ENCODE peak calls at places on chromosomes 13 and 19, in ten cellular contexts. One of them, this sample, is unnamed.

GRCh38 chr19:37551123-37551993 is 43.2 kb downstream of the ZNF571 start:
- DNase-seq in stomach: no peak
- DNase-seq in ovary: no peak
- DNase-seq in LNCaP clone FGC: no peak
- DNase-seq in GM23338: peak; percentile 58
- DNase-seq in right lobe of liver: peak; percentile 57
- DNase-seq in effector memory CD4-positive, alpha-beta T cell: peak; percentile 11
- DNase-seq in Peyer's patch: peak; percentile 64
- DNase-seq in cardiac fibroblast: peak; percentile 76
- DNase-seq in astrocyte of the spinal cord: peak; percentile 70
- DNase-seq in this sample: peak; percentile 75

GRCh38 chr13:82717249-82717648 is 1165.0 kb downstream of the SLITRK1 start:
- DNase-seq in stomach: no peak
- DNase-seq in ovary: no peak
- DNase-seq in LNCaP clone FGC: no peak
- DNase-seq in GM23338: no peak
- DNase-seq in right lobe of liver: no peak
- DNase-seq in effector memory CD4-positive, alpha-beta T cell: no peak
- DNase-seq in Peyer's patch: no peak
- DNase-seq in cardiac fibroblast: peak; percentile 50
- DNase-seq in astrocyte of the spinal cord: peak; percentile 63
- DNase-seq in this sample: no peak

GRCh38 chr19:10362259-10362658 is 18.1 kb downstream of the TYK2 start:
- DNase-seq in stomach: no peak
- DNase-seq in ovary: no peak
- DNase-seq in LNCaP clone FGC: no peak
- DNase-seq in GM23338: no peak
- DNase-seq in right lobe of liver: no peak
- DNase-seq in effector memory CD4-positive, alpha-beta T cell: no peak
- DNase-seq in Peyer's patch: no peak
- DNase-seq in cardiac fibroblast: no peak
- DNase-seq in astrocyte of the spinal cord: no peak
- DNase-seq in this sample: no peak

GRCh38 chr13:36819811-36820140 is 754 bp downstream of the RFXAP start:
- DNase-seq in stomach: no peak
- DNase-seq in ovary: no peak
- DNase-seq in LNCaP clone FGC: no peak
- DNase-seq in GM23338: peak; percentile 65
- DNase-seq in right lobe of liver: no peak
- DNase-seq in effector memory CD4-positive, alpha-beta T cell: peak; percentile 2
- DNase-seq in Peyer's patch: no peak
- DNase-seq in cardiac fibroblast: peak; percentile 38
- DNase-seq in astrocyte of the spinal cord: peak; percentile 26
- DNase-seq in this sample: no peak

GRCh38 chr19:39704181-39705044 is at the start of gene LGALS14:
- DNase-seq in stomach: no peak
- DNase-seq in ovary: no peak
- DNase-seq in LNCaP clone FGC: no peak
- DNase-seq in GM23338: no peak
- DNase-seq in right lobe of liver: no peak
- DNase-seq in effector memory CD4-positive, alpha-beta T cell: no peak
- DNase-seq in Peyer's patch: no peak
- DNase-seq in cardiac fibroblast: no peak
- DNase-seq in astrocyte of the spinal cord: no peak
- DNase-seq in this sample: no peak

GRCh38 chr19:38692458-38693379 is 45.3 kb downstream of the ACTN4 start:
- DNase-seq in stomach: no peak
- DNase-seq in ovary: no peak
- DNase-seq in LNCaP clone FGC: no peak
- DNase-seq in GM23338: peak; percentile 67
- DNase-seq in right lobe of liver: no peak
- DNase-seq in effector memory CD4-positive, alpha-beta T cell: no peak
- DNase-seq in Peyer's patch: no peak
- DNase-seq in cardiac fibroblast: no peak
- DNase-seq in astrocyte of the spinal cord: no peak
- DNase-seq in this sample: peak; percentile 40

GRCh38 chr19:30674656-30675055 is 302.5 kb downstream of the ZNF536 start:
- DNase-seq in stomach: no peak
- DNase-seq in ovary: no peak
- DNase-seq in LNCaP clone FGC: no peak
- DNase-seq in GM23338: no peak
- DNase-seq in right lobe of liver: no peak
- DNase-seq in effector memory CD4-positive, alpha-beta T cell: no peak
- DNase-seq in Peyer's patch: no peak
- DNase-seq in cardiac fibroblast: no peak
- DNase-seq in astrocyte of the spinal cord: no peak
- DNase-seq in this sample: no peak

GRCh38 chr19:6753178-6754031 is 13.8 kb downstream of the SH2D3A start:
- DNase-seq in stomach: peak; percentile 87
- DNase-seq in ovary: peak; percentile 89
- DNase-seq in LNCaP clone FGC: no peak
- DNase-seq in GM23338: peak; percentile 99
- DNase-seq in right lobe of liver: peak; percentile 94
- DNase-seq in effector memory CD4-positive, alpha-beta T cell: peak; percentile 69
- DNase-seq in Peyer's patch: peak; percentile 93
- DNase-seq in cardiac fibroblast: peak; percentile 73
- DNase-seq in astrocyte of the spinal cord: peak; percentile 46
- DNase-seq in this sample: peak; percentile 92

GRCh38 chr19:45581576-45581975 is 3.0 kb downstream of the OPA3 start:
- DNase-seq in stomach: no peak
- DNase-seq in ovary: no peak
- DNase-seq in LNCaP clone FGC: no peak
- DNase-seq in GM23338: no peak
- DNase-seq in right lobe of liver: no peak
- DNase-seq in effector memory CD4-positive, alpha-beta T cell: no peak
- DNase-seq in Peyer's patch: no peak
- DNase-seq in cardiac fibroblast: no peak
- DNase-seq in astrocyte of the spinal cord: no peak
- DNase-seq in this sample: no peak

GRCh38 chr13:94967183-94968039 is 255.1 kb upstream of the SOX21 start:
- DNase-seq in stomach: peak; percentile 29
- DNase-seq in ovary: peak; percentile 24
- DNase-seq in LNCaP clone FGC: no peak
- DNase-seq in GM23338: peak; percentile 74
- DNase-seq in right lobe of liver: no peak
- DNase-seq in effector memory CD4-positive, alpha-beta T cell: no peak
- DNase-seq in Peyer's patch: peak; percentile 49
- DNase-seq in cardiac fibroblast: no peak
- DNase-seq in astrocyte of the spinal cord: peak; percentile 27
- DNase-seq in this sample: no peak

GRCh38 chr19:934197-934840 is 8.5 kb downstream of the ARID3A start:
- DNase-seq in stomach: no peak
- DNase-seq in ovary: peak; percentile 33
- DNase-seq in LNCaP clone FGC: no peak
- DNase-seq in GM23338: no peak
- DNase-seq in right lobe of liver: no peak
- DNase-seq in effector memory CD4-positive, alpha-beta T cell: no peak
- DNase-seq in Peyer's patch: no peak
- DNase-seq in cardiac fibroblast: no peak
- DNase-seq in astrocyte of the spinal cord: no peak
- DNase-seq in this sample: no peak

GRCh38 chr13:39132286-39132685 is 94.0 kb downstream of the NHLRC3 start:
- DNase-seq in stomach: no peak
- DNase-seq in ovary: no peak
- DNase-seq in LNCaP clone FGC: no peak
- DNase-seq in GM23338: no peak
- DNase-seq in right lobe of liver: no peak
- DNase-seq in effector memory CD4-positive, alpha-beta T cell: no peak
- DNase-seq in Peyer's patch: no peak
- DNase-seq in cardiac fibroblast: no peak
- DNase-seq in astrocyte of the spinal cord: no peak
- DNase-seq in this sample: no peak

GRCh38 chr19:16436780-16437179 is 35.0 kb downstream of the EPS15L1 start:
- DNase-seq in stomach: no peak
- DNase-seq in ovary: no peak
- DNase-seq in LNCaP clone FGC: no peak
- DNase-seq in GM23338: no peak
- DNase-seq in right lobe of liver: no peak
- DNase-seq in effector memory CD4-positive, alpha-beta T cell: no peak
- DNase-seq in Peyer's patch: no peak
- DNase-seq in cardiac fibroblast: no peak
- DNase-seq in astrocyte of the spinal cord: no peak
- DNase-seq in this sample: no peak
- H3K4me3 ChIP-seq in stomach: no peak overlapping the region
- H3K4me3 ChIP-seq in ovary: no peak overlapping the region
- H3K4me3 ChIP-seq in LNCaP clone FGC: no peak overlapping the region
- H3K4me3 ChIP-seq in GM23338: no peak overlapping the region
- H3K4me3 ChIP-seq in right lobe of liver: no peak overlapping the region
- H3K4me3 ChIP-seq in effector memory CD4-positive, alpha-beta T cell: no peak overlapping the region
- H3K4me3 ChIP-seq in Peyer's patch: no peak overlapping the region
- H3K4me3 ChIP-seq in cardiac fibroblast: no peak overlapping the region
- H3K4me3 ChIP-seq in astrocyte of the spinal cord: no peak overlapping the region
- H3K4me3 ChIP-seq in this sample: no peak overlapping the region

GRCh38 chr19:15468675-15469512 is 4.5 kb upstream of the RASAL3 start:
- DNase-seq in stomach: no peak
- DNase-seq in ovary: no peak
- DNase-seq in LNCaP clone FGC: no peak
- DNase-seq in GM23338: no peak
- DNase-seq in right lobe of liver: peak; percentile 83
- DNase-seq in effector memory CD4-positive, alpha-beta T cell: no peak
- DNase-seq in Peyer's patch: no peak
- DNase-seq in cardiac fibroblast: no peak
- DNase-seq in astrocyte of the spinal cord: no peak
- DNase-seq in this sample: no peak
- H3K4me3 ChIP-seq in stomach: peak overlapping the region; percentile 47
- H3K4me3 ChIP-seq in ovary: no peak overlapping the region
- H3K4me3 ChIP-seq in LNCaP clone FGC: no peak overlapping the region
- H3K4me3 ChIP-seq in GM23338: peak overlapping the region; percentile 71
- H3K4me3 ChIP-seq in right lobe of liver: no peak overlapping the region
- H3K4me3 ChIP-seq in effector memory CD4-positive, alpha-beta T cell: peak overlapping the region; percentile 51
- H3K4me3 ChIP-seq in Peyer's patch: no peak overlapping the region
- H3K4me3 ChIP-seq in cardiac fibroblast: no peak overlapping the region
- H3K4me3 ChIP-seq in astrocyte of the spinal cord: no peak overlapping the region
- H3K4me3 ChIP-seq in this sample: peak overlapping the region; percentile 69

GRCh38 chr13:24458736-24459135 is 53.8 kb downstream of the PARP4 start:
- DNase-seq in stomach: no peak
- DNase-seq in ovary: no peak
- DNase-seq in LNCaP clone FGC: no peak
- DNase-seq in GM23338: no peak
- DNase-seq in right lobe of liver: no peak
- DNase-seq in effector memory CD4-positive, alpha-beta T cell: no peak
- DNase-seq in Peyer's patch: no peak
- DNase-seq in cardiac fibroblast: no peak
- DNase-seq in astrocyte of the spinal cord: no peak
- DNase-seq in this sample: no peak
- H3K4me3 ChIP-seq in stomach: no peak overlapping the region
- H3K4me3 ChIP-seq in ovary: no peak overlapping the region
- H3K4me3 ChIP-seq in LNCaP clone FGC: no peak overlapping the region
- H3K4me3 ChIP-seq in GM23338: no peak overlapping the region
- H3K4me3 ChIP-seq in right lobe of liver: no peak overlapping the region
- H3K4me3 ChIP-seq in effector memory CD4-positive, alpha-beta T cell: no peak overlapping the region
- H3K4me3 ChIP-seq in Peyer's patch: no peak overlapping the region
- H3K4me3 ChIP-seq in cardiac fibroblast: no peak overlapping the region
- H3K4me3 ChIP-seq in astrocyte of the spinal cord: no peak overlapping the region
- H3K4me3 ChIP-seq in this sample: no peak overlapping the region

GRCh38 chr19:3494051-3494450 is 6.4 kb downstream of the DOHH start:
- DNase-seq in stomach: peak; percentile 62
- DNase-seq in ovary: no peak
- DNase-seq in LNCaP clone FGC: no peak
- DNase-seq in GM23338: peak; percentile 86
- DNase-seq in right lobe of liver: no peak
- DNase-seq in effector memory CD4-positive, alpha-beta T cell: no peak
- DNase-seq in Peyer's patch: no peak
- DNase-seq in cardiac fibroblast: no peak
- DNase-seq in astrocyte of the spinal cord: no peak
- DNase-seq in this sample: no peak

GRCh38 chr19:3492919-3493318 is 7.6 kb downstream of the DOHH start:
- DNase-seq in stomach: no peak
- DNase-seq in ovary: no peak
- DNase-seq in LNCaP clone FGC: no peak
- DNase-seq in GM23338: no peak
- DNase-seq in right lobe of liver: no peak
- DNase-seq in effector memory CD4-positive, alpha-beta T cell: no peak
- DNase-seq in Peyer's patch: no peak
- DNase-seq in cardiac fibroblast: no peak
- DNase-seq in astrocyte of the spinal cord: no peak
- DNase-seq in this sample: no peak

GRCh38 chr19:3492131-3492839 is 8.2 kb downstream of the DOHH start:
- DNase-seq in stomach: no peak
- DNase-seq in ovary: no peak
- DNase-seq in LNCaP clone FGC: no peak
- DNase-seq in GM23338: no peak
- DNase-seq in right lobe of liver: no peak
- DNase-seq in effector memory CD4-positive, alpha-beta T cell: no peak
- DNase-seq in Peyer's patch: no peak
- DNase-seq in cardiac fibroblast: no peak
- DNase-seq in astrocyte of the spinal cord: no peak
- DNase-seq in this sample: no peak

GRCh38 chr19:3493651-3494050 is 6.8 kb downstream of the DOHH start:
- DNase-seq in stomach: no peak
- DNase-seq in ovary: no peak
- DNase-seq in LNCaP clone FGC: no peak
- DNase-seq in GM23338: no peak
- DNase-seq in right lobe of liver: no peak
- DNase-seq in effector memory CD4-positive, alpha-beta T cell: no peak
- DNase-seq in Peyer's patch: no peak
- DNase-seq in cardiac fibroblast: no peak
- DNase-seq in astrocyte of the spinal cord: no peak
- DNase-seq in this sample: no peak

GRCh38 chr19:3491396-3492119 is 8.3 kb upstream of the SMIM44 start:
- DNase-seq in stomach: no peak
- DNase-seq in ovary: no peak
- DNase-seq in LNCaP clone FGC: no peak
- DNase-seq in GM23338: no peak
- DNase-seq in right lobe of liver: no peak
- DNase-seq in effector memory CD4-positive, alpha-beta T cell: no peak
- DNase-seq in Peyer's patch: no peak
- DNase-seq in cardiac fibroblast: no peak
- DNase-seq in astrocyte of the spinal cord: no peak
- DNase-seq in this sample: no peak
- H3K4me3 ChIP-seq in stomach: no peak overlapping the region
- H3K4me3 ChIP-seq in ovary: no peak overlapping the region
- H3K4me3 ChIP-seq in LNCaP clone FGC: no peak overlapping the region
- H3K4me3 ChIP-seq in GM23338: no peak overlapping the region
- H3K4me3 ChIP-seq in right lobe of liver: no peak overlapping the region
- H3K4me3 ChIP-seq in effector memory CD4-positive, alpha-beta T cell: no peak overlapping the region
- H3K4me3 ChIP-seq in Peyer's patch: no peak overlapping the region
- H3K4me3 ChIP-seq in cardiac fibroblast: no peak overlapping the region
- H3K4me3 ChIP-seq in astrocyte of the spinal cord: no peak overlapping the region
- H3K4me3 ChIP-seq in this sample: no peak overlapping the region

DNA sequence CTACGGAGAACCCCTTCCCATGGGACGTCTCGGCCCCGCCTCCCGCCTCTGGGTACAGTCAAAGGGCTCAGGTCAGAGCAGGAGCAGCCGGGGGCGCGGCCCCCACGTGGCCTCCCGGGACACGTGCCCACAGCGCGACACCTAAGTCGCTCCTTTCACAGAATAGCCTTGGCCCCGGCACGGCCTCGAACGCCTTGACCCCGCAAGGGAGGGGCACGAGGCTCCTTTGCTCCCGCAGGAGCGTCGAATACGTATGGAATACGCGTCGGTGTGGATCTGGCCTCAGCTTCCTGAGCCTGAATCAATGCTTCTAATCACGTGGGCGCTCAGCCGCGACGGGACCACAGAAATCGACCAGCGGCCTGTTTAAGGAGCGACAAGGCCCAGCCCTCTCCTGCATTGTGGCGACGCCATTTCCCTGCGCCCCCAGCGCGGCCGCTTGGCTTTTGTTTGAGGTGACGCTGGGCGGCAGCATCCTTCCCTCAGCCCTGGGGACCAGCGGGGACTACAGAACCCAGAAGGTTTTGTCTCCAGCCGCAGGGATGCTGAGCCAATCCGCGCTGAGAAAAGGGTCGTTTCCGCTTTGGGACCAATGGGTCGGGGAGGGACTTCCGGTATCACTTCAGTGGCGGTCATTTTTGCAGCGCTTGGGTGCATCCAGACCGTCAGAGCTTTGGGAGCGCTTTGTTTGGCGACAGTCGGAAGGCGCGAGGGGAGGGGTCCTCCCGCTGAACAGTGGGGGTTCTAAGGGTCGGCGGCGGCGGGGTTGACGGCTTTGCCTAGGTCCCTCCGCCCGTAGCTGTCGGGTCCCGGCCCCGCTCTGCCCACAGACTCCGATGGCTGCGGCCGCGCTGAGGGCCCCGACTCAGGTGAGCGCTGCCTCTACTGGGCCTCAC is at the start of gene ZIK1:
- DNase-seq in stomach: peak; percentile 75
- DNase-seq in ovary: peak; percentile 89
- DNase-seq in LNCaP clone FGC: peak; percentile 86
- DNase-seq in GM23338: peak; percentile 99
- DNase-seq in right lobe of liver: peak; percentile 83
- DNase-seq in effector memory CD4-positive, alpha-beta T cell: peak; percentile 79
- DNase-seq in Peyer's patch: peak; percentile 70
- DNase-seq in cardiac fibroblast: peak; percentile 93
- DNase-seq in astrocyte of the spinal cord: peak; percentile 95
- DNase-seq in this sample: peak; percentile 90
- H3K4me3 ChIP-seq in stomach: peak within 1 kb of the TSS; percentile 76
- H3K4me3 ChIP-seq in ovary: peak within 1 kb of the TSS; percentile 48
- H3K4me3 ChIP-seq in LNCaP clone FGC: peak within 1 kb of the TSS; percentile 79
- H3K4me3 ChIP-seq in GM23338: peak within 1 kb of the TSS; percentile 94
- H3K4me3 ChIP-seq in right lobe of liver: peak within 1 kb of the TSS; percentile 38
- H3K4me3 ChIP-seq in effector memory CD4-positive, alpha-beta T cell: peak within 1 kb of the TSS; percentile 62
- H3K4me3 ChIP-seq in Peyer's patch: peak within 1 kb of the TSS; percentile 64
- H3K4me3 ChIP-seq in cardiac fibroblast: peak within 1 kb of the TSS; percentile 69
- H3K4me3 ChIP-seq in astrocyte of the spinal cord: peak within 1 kb of the TSS; percentile 67
- H3K4me3 ChIP-seq in this sample: peak within 1 kb of the TSS; percentile 88

This sample was measured in NT2/D1.